ENCODE peak calls at places on chromosomes 16 and 17, in eight cellular contexts. One of them, this sample, is unnamed.

GRCh38 chr16:89602273-89602951 is 11.0 kb upstream of the DPEP1 start:
- DNase-seq in NCI-H1930: no peak
- DNase-seq in stimulated activated CD8-positive, alpha-beta memory T cell treated with anti-CD3 and anti-CD28 coated beads, Interleukin-12 subunit alpha, Interleukin-12 subunit beta, amount 100 ng/mL, for 4 hours: peak; percentile 68
- DNase-seq in stimulated activated CD4-positive, alpha-beta T cell treated with anti-CD3 and anti-CD28 coated beads, TNF-alpha, amount 100 ng/mL, for 1 hour: peak; percentile 12
- DNase-seq in fibroblast of the conjunctiva: peak; percentile 27
- DNase-seq in GM23248: peak; percentile 96
- DNase-seq in T-helper 1 cell: no peak
- DNase-seq in neural progenitor cell: peak; percentile 88
- DNase-seq in this sample: no peak

GRCh38 chr16:5033256-5034166 is at the start of gene NAGPA:
- DNase-seq in NCI-H1930: peak; percentile 75
- DNase-seq in stimulated activated CD8-positive, alpha-beta memory T cell treated with anti-CD3 and anti-CD28 coated beads, Interleukin-12 subunit alpha, Interleukin-12 subunit beta, amount 100 ng/mL, for 4 hours: peak; percentile 72
- DNase-seq in stimulated activated CD4-positive, alpha-beta T cell treated with anti-CD3 and anti-CD28 coated beads, TNF-alpha, amount 100 ng/mL, for 1 hour: peak; percentile 57
- DNase-seq in fibroblast of the conjunctiva: peak; percentile 54
- DNase-seq in GM23248: peak; percentile 94
- DNase-seq in T-helper 1 cell: peak; percentile 75
- DNase-seq in neural progenitor cell: peak; percentile 95
- DNase-seq in this sample: peak; percentile 66

GRCh38 chr16:11836653-11837244 is 14.6 kb downstream of the RSL1D1 start:
- DNase-seq in NCI-H1930: no peak
- DNase-seq in stimulated activated CD8-positive, alpha-beta memory T cell treated with anti-CD3 and anti-CD28 coated beads, Interleukin-12 subunit alpha, Interleukin-12 subunit beta, amount 100 ng/mL, for 4 hours: no peak
- DNase-seq in stimulated activated CD4-positive, alpha-beta T cell treated with anti-CD3 and anti-CD28 coated beads, TNF-alpha, amount 100 ng/mL, for 1 hour: no peak
- DNase-seq in fibroblast of the conjunctiva: peak; percentile 56
- DNase-seq in GM23248: peak; percentile 83
- DNase-seq in T-helper 1 cell: no peak
- DNase-seq in neural progenitor cell: no peak
- DNase-seq in this sample: peak; percentile 95

GRCh38 chr16:77212736-77213541 is 13.7 kb downstream of the SYCE1L start:
- DNase-seq in NCI-H1930: peak; percentile 6
- DNase-seq in stimulated activated CD8-positive, alpha-beta memory T cell treated with anti-CD3 and anti-CD28 coated beads, Interleukin-12 subunit alpha, Interleukin-12 subunit beta, amount 100 ng/mL, for 4 hours: peak; percentile 47
- DNase-seq in stimulated activated CD4-positive, alpha-beta T cell treated with anti-CD3 and anti-CD28 coated beads, TNF-alpha, amount 100 ng/mL, for 1 hour: no peak
- DNase-seq in fibroblast of the conjunctiva: no peak
- DNase-seq in GM23248: peak; percentile 58
- DNase-seq in T-helper 1 cell: peak; percentile 52
- DNase-seq in neural progenitor cell: peak; percentile 74
- DNase-seq in this sample: no peak

GRCh38 chr16:4679854-4680636 is 13.3 kb upstream of the NUDT16L1 start:
- DNase-seq in NCI-H1930: no peak
- DNase-seq in stimulated activated CD8-positive, alpha-beta memory T cell treated with anti-CD3 and anti-CD28 coated beads, Interleukin-12 subunit alpha, Interleukin-12 subunit beta, amount 100 ng/mL, for 4 hours: no peak
- DNase-seq in stimulated activated CD4-positive, alpha-beta T cell treated with anti-CD3 and anti-CD28 coated beads, TNF-alpha, amount 100 ng/mL, for 1 hour: no peak
- DNase-seq in fibroblast of the conjunctiva: no peak
- DNase-seq in GM23248: peak; percentile 16
- DNase-seq in T-helper 1 cell: no peak
- DNase-seq in neural progenitor cell: no peak
- DNase-seq in this sample: no peak

GRCh38 chr17:79045830-79046500 is 22.0 kb downstream of the C1QTNF1 start:
- DNase-seq in NCI-H1930: no peak
- DNase-seq in stimulated activated CD8-positive, alpha-beta memory T cell treated with anti-CD3 and anti-CD28 coated beads, Interleukin-12 subunit alpha, Interleukin-12 subunit beta, amount 100 ng/mL, for 4 hours: peak; percentile 25
- DNase-seq in stimulated activated CD4-positive, alpha-beta T cell treated with anti-CD3 and anti-CD28 coated beads, TNF-alpha, amount 100 ng/mL, for 1 hour: no peak
- DNase-seq in fibroblast of the conjunctiva: peak; percentile 55
- DNase-seq in GM23248: peak; percentile 82
- DNase-seq in T-helper 1 cell: peak; percentile 44
- DNase-seq in neural progenitor cell: peak; percentile 82
- DNase-seq in this sample: no peak

GRCh38 chr17:55286681-55287589 is 22.2 kb downstream of the HLF start:
- DNase-seq in NCI-H1930: no peak
- DNase-seq in stimulated activated CD8-positive, alpha-beta memory T cell treated with anti-CD3 and anti-CD28 coated beads, Interleukin-12 subunit alpha, Interleukin-12 subunit beta, amount 100 ng/mL, for 4 hours: no peak
- DNase-seq in stimulated activated CD4-positive, alpha-beta T cell treated with anti-CD3 and anti-CD28 coated beads, TNF-alpha, amount 100 ng/mL, for 1 hour: no peak
- DNase-seq in fibroblast of the conjunctiva: peak; percentile 75
- DNase-seq in GM23248: peak; percentile 30
- DNase-seq in T-helper 1 cell: no peak
- DNase-seq in neural progenitor cell: no peak
- DNase-seq in this sample: peak; percentile 24

GRCh38 chr17:40417609-40418427 is at the start of gene TOP2A:
- DNase-seq in NCI-H1930: peak; percentile 100
- DNase-seq in stimulated activated CD8-positive, alpha-beta memory T cell treated with anti-CD3 and anti-CD28 coated beads, Interleukin-12 subunit alpha, Interleukin-12 subunit beta, amount 100 ng/mL, for 4 hours: peak; percentile 83
- DNase-seq in stimulated activated CD4-positive, alpha-beta T cell treated with anti-CD3 and anti-CD28 coated beads, TNF-alpha, amount 100 ng/mL, for 1 hour: peak; percentile 91
- DNase-seq in fibroblast of the conjunctiva: peak; percentile 100
- DNase-seq in GM23248: peak; percentile 100
- DNase-seq in T-helper 1 cell: peak; percentile 92
- DNase-seq in neural progenitor cell: peak; percentile 100
- DNase-seq in this sample: peak; percentile 100

GRCh38 chr17:58377005-58377660 is 25.1 kb upstream of the SUPT4H1 start:
- DNase-seq in NCI-H1930: no peak
- DNase-seq in stimulated activated CD8-positive, alpha-beta memory T cell treated with anti-CD3 and anti-CD28 coated beads, Interleukin-12 subunit alpha, Interleukin-12 subunit beta, amount 100 ng/mL, for 4 hours: no peak
- DNase-seq in stimulated activated CD4-positive, alpha-beta T cell treated with anti-CD3 and anti-CD28 coated beads, TNF-alpha, amount 100 ng/mL, for 1 hour: no peak
- DNase-seq in fibroblast of the conjunctiva: no peak
- DNase-seq in GM23248: no peak
- DNase-seq in T-helper 1 cell: no peak
- DNase-seq in neural progenitor cell: no peak
- DNase-seq in this sample: no peak

GRCh38 chr17:73826872-73827228 is 182.6 kb upstream of the SDK2 start:
- DNase-seq in NCI-H1930: no peak
- DNase-seq in stimulated activated CD8-positive, alpha-beta memory T cell treated with anti-CD3 and anti-CD28 coated beads, Interleukin-12 subunit alpha, Interleukin-12 subunit beta, amount 100 ng/mL, for 4 hours: no peak
- DNase-seq in stimulated activated CD4-positive, alpha-beta T cell treated with anti-CD3 and anti-CD28 coated beads, TNF-alpha, amount 100 ng/mL, for 1 hour: no peak
- DNase-seq in fibroblast of the conjunctiva: no peak
- DNase-seq in GM23248: no peak
- DNase-seq in T-helper 1 cell: no peak
- DNase-seq in neural progenitor cell: no peak
- DNase-seq in this sample: no peak

GRCh38 chr16:25014500-25015147 is 545 bp downstream of the ARHGAP17 start:
- DNase-seq in NCI-H1930: no peak
- DNase-seq in stimulated activated CD8-positive, alpha-beta memory T cell treated with anti-CD3 and anti-CD28 coated beads, Interleukin-12 subunit alpha, Interleukin-12 subunit beta, amount 100 ng/mL, for 4 hours: no peak
- DNase-seq in stimulated activated CD4-positive, alpha-beta T cell treated with anti-CD3 and anti-CD28 coated beads, TNF-alpha, amount 100 ng/mL, for 1 hour: no peak
- DNase-seq in fibroblast of the conjunctiva: no peak
- DNase-seq in GM23248: peak; percentile 75
- DNase-seq in T-helper 1 cell: peak; percentile 16
- DNase-seq in neural progenitor cell: peak; percentile 77
- DNase-seq in this sample: no peak

GRCh38 chr16:46688101-46688656 is 799 bp downstream of the VPS35 start:
- DNase-seq in NCI-H1930: no peak
- DNase-seq in stimulated activated CD8-positive, alpha-beta memory T cell treated with anti-CD3 and anti-CD28 coated beads, Interleukin-12 subunit alpha, Interleukin-12 subunit beta, amount 100 ng/mL, for 4 hours: no peak
- DNase-seq in stimulated activated CD4-positive, alpha-beta T cell treated with anti-CD3 and anti-CD28 coated beads, TNF-alpha, amount 100 ng/mL, for 1 hour: no peak
- DNase-seq in fibroblast of the conjunctiva: no peak
- DNase-seq in GM23248: no peak
- DNase-seq in T-helper 1 cell: no peak
- DNase-seq in neural progenitor cell: no peak
- DNase-seq in this sample: no peak

GRCh38 chr17:74177018-74177450 is 26.4 kb upstream of the RPL38 start:
- DNase-seq in NCI-H1930: no peak
- DNase-seq in stimulated activated CD8-positive, alpha-beta memory T cell treated with anti-CD3 and anti-CD28 coated beads, Interleukin-12 subunit alpha, Interleukin-12 subunit beta, amount 100 ng/mL, for 4 hours: no peak
- DNase-seq in stimulated activated CD4-positive, alpha-beta T cell treated with anti-CD3 and anti-CD28 coated beads, TNF-alpha, amount 100 ng/mL, for 1 hour: no peak
- DNase-seq in fibroblast of the conjunctiva: no peak
- DNase-seq in GM23248: peak; percentile 63
- DNase-seq in T-helper 1 cell: no peak
- DNase-seq in neural progenitor cell: no peak
- DNase-seq in this sample: no peak

GRCh38 chr17:27502526-27503324 is 46.5 kb downstream of the KSR1 start:
- DNase-seq in NCI-H1930: no peak
- DNase-seq in stimulated activated CD8-positive, alpha-beta memory T cell treated with anti-CD3 and anti-CD28 coated beads, Interleukin-12 subunit alpha, Interleukin-12 subunit beta, amount 100 ng/mL, for 4 hours: no peak
- DNase-seq in stimulated activated CD4-positive, alpha-beta T cell treated with anti-CD3 and anti-CD28 coated beads, TNF-alpha, amount 100 ng/mL, for 1 hour: no peak
- DNase-seq in fibroblast of the conjunctiva: no peak
- DNase-seq in GM23248: peak; percentile 68
- DNase-seq in T-helper 1 cell: no peak
- DNase-seq in neural progenitor cell: no peak
- DNase-seq in this sample: peak; percentile 82

GRCh38 chr16:88530858-88531203 is 39.4 kb upstream of the ZC3H18 start:
- DNase-seq in NCI-H1930: no peak
- DNase-seq in stimulated activated CD8-positive, alpha-beta memory T cell treated with anti-CD3 and anti-CD28 coated beads, Interleukin-12 subunit alpha, Interleukin-12 subunit beta, amount 100 ng/mL, for 4 hours: no peak
- DNase-seq in stimulated activated CD4-positive, alpha-beta T cell treated with anti-CD3 and anti-CD28 coated beads, TNF-alpha, amount 100 ng/mL, for 1 hour: no peak
- DNase-seq in fibroblast of the conjunctiva: no peak
- DNase-seq in GM23248: no peak
- DNase-seq in T-helper 1 cell: no peak
- DNase-seq in neural progenitor cell: no peak
- DNase-seq in this sample: no peak

GRCh38 chr16:12028220-12028619 is 51.7 kb downstream of the SNX29 start:
- DNase-seq in NCI-H1930: no peak
- DNase-seq in stimulated activated CD8-positive, alpha-beta memory T cell treated with anti-CD3 and anti-CD28 coated beads, Interleukin-12 subunit alpha, Interleukin-12 subunit beta, amount 100 ng/mL, for 4 hours: no peak
- DNase-seq in stimulated activated CD4-positive, alpha-beta T cell treated with anti-CD3 and anti-CD28 coated beads, TNF-alpha, amount 100 ng/mL, for 1 hour: no peak
- DNase-seq in fibroblast of the conjunctiva: no peak
- DNase-seq in GM23248: no peak
- DNase-seq in T-helper 1 cell: no peak
- DNase-seq in neural progenitor cell: no peak
- DNase-seq in this sample: no peak

GRCh38 chr16:4689864-4690704 is 3.3 kb upstream of the NUDT16L1 start:
- DNase-seq in NCI-H1930: no peak
- DNase-seq in stimulated activated CD8-positive, alpha-beta memory T cell treated with anti-CD3 and anti-CD28 coated beads, Interleukin-12 subunit alpha, Interleukin-12 subunit beta, amount 100 ng/mL, for 4 hours: no peak
- DNase-seq in stimulated activated CD4-positive, alpha-beta T cell treated with anti-CD3 and anti-CD28 coated beads, TNF-alpha, amount 100 ng/mL, for 1 hour: no peak
- DNase-seq in fibroblast of the conjunctiva: no peak
- DNase-seq in GM23248: no peak
- DNase-seq in T-helper 1 cell: no peak
- DNase-seq in neural progenitor cell: no peak
- DNase-seq in this sample: no peak

GRCh38 chr17:47953945-47954344 is 3.7 kb downstream of the PRR15L start:
- DNase-seq in NCI-H1930: no peak
- DNase-seq in stimulated activated CD8-positive, alpha-beta memory T cell treated with anti-CD3 and anti-CD28 coated beads, Interleukin-12 subunit alpha, Interleukin-12 subunit beta, amount 100 ng/mL, for 4 hours: no peak
- DNase-seq in stimulated activated CD4-positive, alpha-beta T cell treated with anti-CD3 and anti-CD28 coated beads, TNF-alpha, amount 100 ng/mL, for 1 hour: no peak
- DNase-seq in fibroblast of the conjunctiva: no peak
- DNase-seq in GM23248: no peak
- DNase-seq in T-helper 1 cell: no peak
- DNase-seq in neural progenitor cell: no peak
- DNase-seq in this sample: no peak

GRCh38 chr16:23072084-23072599 is 77.1 kb downstream of the USP31 start:
- DNase-seq in NCI-H1930: no peak
- DNase-seq in stimulated activated CD8-positive, alpha-beta memory T cell treated with anti-CD3 and anti-CD28 coated beads, Interleukin-12 subunit alpha, Interleukin-12 subunit beta, amount 100 ng/mL, for 4 hours: no peak
- DNase-seq in stimulated activated CD4-positive, alpha-beta T cell treated with anti-CD3 and anti-CD28 coated beads, TNF-alpha, amount 100 ng/mL, for 1 hour: no peak
- DNase-seq in fibroblast of the conjunctiva: no peak
- DNase-seq in GM23248: peak; percentile 90
- DNase-seq in T-helper 1 cell: no peak
- DNase-seq in neural progenitor cell: no peak
- DNase-seq in this sample: peak; percentile 41

GRCh38 chr17:50207792-50208567 is 6.5 kb upstream of the COL1A1 start:
- DNase-seq in NCI-H1930: no peak
- DNase-seq in stimulated activated CD8-positive, alpha-beta memory T cell treated with anti-CD3 and anti-CD28 coated beads, Interleukin-12 subunit alpha, Interleukin-12 subunit beta, amount 100 ng/mL, for 4 hours: no peak
- DNase-seq in stimulated activated CD4-positive, alpha-beta T cell treated with anti-CD3 and anti-CD28 coated beads, TNF-alpha, amount 100 ng/mL, for 1 hour: no peak
- DNase-seq in fibroblast of the conjunctiva: no peak
- DNase-seq in GM23248: no peak
- DNase-seq in T-helper 1 cell: no peak
- DNase-seq in neural progenitor cell: no peak
- DNase-seq in this sample: no peak

GRCh38 chr17:8435245-8436168 is at the start of gene NDEL1:
- DNase-seq in NCI-H1930: peak; percentile 95
- DNase-seq in stimulated activated CD8-positive, alpha-beta memory T cell treated with anti-CD3 and anti-CD28 coated beads, Interleukin-12 subunit alpha, Interleukin-12 subunit beta, amount 100 ng/mL, for 4 hours: peak; percentile 98
- DNase-seq in stimulated activated CD4-positive, alpha-beta T cell treated with anti-CD3 and anti-CD28 coated beads, TNF-alpha, amount 100 ng/mL, for 1 hour: peak; percentile 98
- DNase-seq in fibroblast of the conjunctiva: peak; percentile 97
- DNase-seq in GM23248: peak; percentile 99
- DNase-seq in T-helper 1 cell: peak; percentile 99
- DNase-seq in neural progenitor cell: peak; percentile 99
- DNase-seq in this sample: peak; percentile 93

GRCh38 chr16:51449441-51449840 is 298.4 kb upstream of the SALL1 start:
- DNase-seq in NCI-H1930: no peak
- DNase-seq in stimulated activated CD8-positive, alpha-beta memory T cell treated with anti-CD3 and anti-CD28 coated beads, Interleukin-12 subunit alpha, Interleukin-12 subunit beta, amount 100 ng/mL, for 4 hours: no peak
- DNase-seq in stimulated activated CD4-positive, alpha-beta T cell treated with anti-CD3 and anti-CD28 coated beads, TNF-alpha, amount 100 ng/mL, for 1 hour: no peak
- DNase-seq in fibroblast of the conjunctiva: no peak
- DNase-seq in GM23248: no peak
- DNase-seq in T-helper 1 cell: no peak
- DNase-seq in neural progenitor cell: peak; percentile 85
- DNase-seq in this sample: no peak

GRCh38 chr16:75252946-75253911 is 1.8 kb upstream of the BCAR1 start:
- DNase-seq in NCI-H1930: no peak
- DNase-seq in stimulated activated CD8-positive, alpha-beta memory T cell treated with anti-CD3 and anti-CD28 coated beads, Interleukin-12 subunit alpha, Interleukin-12 subunit beta, amount 100 ng/mL, for 4 hours: no peak
- DNase-seq in stimulated activated CD4-positive, alpha-beta T cell treated with anti-CD3 and anti-CD28 coated beads, TNF-alpha, amount 100 ng/mL, for 1 hour: no peak
- DNase-seq in fibroblast of the conjunctiva: no peak
- DNase-seq in GM23248: peak; percentile 86
- DNase-seq in T-helper 1 cell: peak; percentile 7
- DNase-seq in neural progenitor cell: peak; percentile 78
- DNase-seq in this sample: no peak

GRCh38 chr16:81493755-81494433 is 49.3 kb downstream of the CMIP start:
- DNase-seq in NCI-H1930: no peak
- DNase-seq in stimulated activated CD8-positive, alpha-beta memory T cell treated with anti-CD3 and anti-CD28 coated beads, Interleukin-12 subunit alpha, Interleukin-12 subunit beta, amount 100 ng/mL, for 4 hours: peak; percentile 23
- DNase-seq in stimulated activated CD4-positive, alpha-beta T cell treated with anti-CD3 and anti-CD28 coated beads, TNF-alpha, amount 100 ng/mL, for 1 hour: no peak
- DNase-seq in fibroblast of the conjunctiva: peak; percentile 17
- DNase-seq in GM23248: peak; percentile 93
- DNase-seq in T-helper 1 cell: no peak
- DNase-seq in neural progenitor cell: no peak
- DNase-seq in this sample: no peak